ENCODE peak calls at places on chromosomes 11 and 22, in nine cellular contexts. One of them, this sample, is unnamed.

GRCh38 chr22:46528121-46528610 is 9.3 kb downstream of the CELSR1 start:
- DNase-seq in Peyer's patch: no peak
- DNase-seq in RWPE1: peak; percentile 83
- DNase-seq in stimulated activated CD8-positive, alpha-beta memory T cell treated with anti-CD3 and anti-CD28 coated beads, Interleukin-4, amount 100 ng/mL, for 4 hours: no peak
- DNase-seq in mucosa of descending colon: no peak
- DNase-seq in NCI-H446: no peak
- DNase-seq in nucleus accumbens: no peak
- DNase-seq in Kasumi-1: peak; percentile 96
- DNase-seq in aorta: no peak
- DNase-seq in this sample: no peak

GRCh38 chr11:82733444-82734119 is at the start of gene FAM181B:
- DNase-seq in NCI-H446: peak; percentile 94
- DNase-seq in nucleus accumbens: peak; percentile 81
- DNase-seq in RWPE1: peak; percentile 24
- DNase-seq in stimulated activated CD8-positive, alpha-beta memory T cell treated with anti-CD3 and anti-CD28 coated beads, Interleukin-4, amount 100 ng/mL, for 4 hours: no peak
- DNase-seq in aorta: peak; percentile 90
- DNase-seq in Peyer's patch: peak; percentile 63
- DNase-seq in Kasumi-1: peak; percentile 17
- DNase-seq in mucosa of descending colon: peak; percentile 55
- DNase-seq in this sample: peak; percentile 81

GRCh38 chr22:23779731-23780130 is 7.0 kb upstream of the SMARCB1 start:
- DNase-seq in Kasumi-1: no peak
- DNase-seq in RWPE1: no peak
- DNase-seq in nucleus accumbens: no peak
- DNase-seq in Peyer's patch: no peak
- DNase-seq in NCI-H446: no peak
- DNase-seq in mucosa of descending colon: no peak
- DNase-seq in stimulated activated CD8-positive, alpha-beta memory T cell treated with anti-CD3 and anti-CD28 coated beads, Interleukin-4, amount 100 ng/mL, for 4 hours: no peak
- DNase-seq in aorta: no peak
- DNase-seq in this sample: no peak

GRCh38 chr22:29702931-29703594 is 16.7 kb upstream of the CABP7 start:
- DNase-seq in RWPE1: no peak
- DNase-seq in aorta: no peak
- DNase-seq in mucosa of descending colon: no peak
- DNase-seq in NCI-H446: peak; percentile 43
- DNase-seq in Peyer's patch: no peak
- DNase-seq in nucleus accumbens: peak; percentile 34
- DNase-seq in stimulated activated CD8-positive, alpha-beta memory T cell treated with anti-CD3 and anti-CD28 coated beads, Interleukin-4, amount 100 ng/mL, for 4 hours: no peak
- DNase-seq in Kasumi-1: no peak
- DNase-seq in this sample: peak; percentile 33

GRCh38 chr22:41511521-41511968 is 32.7 kb downstream of the POLR3H start:
- DNase-seq in stimulated activated CD8-positive, alpha-beta memory T cell treated with anti-CD3 and anti-CD28 coated beads, Interleukin-4, amount 100 ng/mL, for 4 hours: no peak
- DNase-seq in RWPE1: no peak
- DNase-seq in NCI-H446: no peak
- DNase-seq in aorta: no peak
- DNase-seq in Kasumi-1: no peak
- DNase-seq in mucosa of descending colon: no peak
- DNase-seq in nucleus accumbens: no peak
- DNase-seq in Peyer's patch: no peak
- DNase-seq in this sample: no peak

GRCh38 chr11:116782728-116783127 is 5.1 kb downstream of the ZPR1 start:
- DNase-seq in Peyer's patch: no peak
- DNase-seq in nucleus accumbens: no peak
- DNase-seq in Kasumi-1: no peak
- DNase-seq in NCI-H446: no peak
- DNase-seq in stimulated activated CD8-positive, alpha-beta memory T cell treated with anti-CD3 and anti-CD28 coated beads, Interleukin-4, amount 100 ng/mL, for 4 hours: no peak
- DNase-seq in aorta: no peak
- DNase-seq in RWPE1: no peak
- DNase-seq in mucosa of descending colon: no peak
- DNase-seq in this sample: no peak

GRCh38 chr22:49993649-49994360 is 18.8 kb downstream of the IL17REL start:
- DNase-seq in Peyer's patch: peak; percentile 49
- DNase-seq in mucosa of descending colon: no peak
- DNase-seq in RWPE1: no peak
- DNase-seq in Kasumi-1: no peak
- DNase-seq in nucleus accumbens: no peak
- DNase-seq in stimulated activated CD8-positive, alpha-beta memory T cell treated with anti-CD3 and anti-CD28 coated beads, Interleukin-4, amount 100 ng/mL, for 4 hours: no peak
- DNase-seq in aorta: peak; percentile 52
- DNase-seq in NCI-H446: no peak
- DNase-seq in this sample: no peak

GRCh38 chr11:47960015-47960414 is 20.3 kb upstream of the PTPRJ start:
- DNase-seq in NCI-H446: no peak
- DNase-seq in stimulated activated CD8-positive, alpha-beta memory T cell treated with anti-CD3 and anti-CD28 coated beads, Interleukin-4, amount 100 ng/mL, for 4 hours: no peak
- DNase-seq in RWPE1: no peak
- DNase-seq in aorta: no peak
- DNase-seq in mucosa of descending colon: no peak
- DNase-seq in Peyer's patch: no peak
- DNase-seq in nucleus accumbens: no peak
- DNase-seq in Kasumi-1: no peak
- DNase-seq in this sample: no peak

GRCh38 chr22:47001288-47001687 is 238.8 kb downstream of the TBC1D22A start:
- DNase-seq in Kasumi-1: no peak
- DNase-seq in NCI-H446: no peak
- DNase-seq in aorta: no peak
- DNase-seq in mucosa of descending colon: no peak
- DNase-seq in nucleus accumbens: no peak
- DNase-seq in RWPE1: no peak
- DNase-seq in stimulated activated CD8-positive, alpha-beta memory T cell treated with anti-CD3 and anti-CD28 coated beads, Interleukin-4, amount 100 ng/mL, for 4 hours: no peak
- DNase-seq in Peyer's patch: no peak
- DNase-seq in this sample: no peak

GRCh38 chr11:17752144-17752543 is 17.6 kb downstream of the KCNC1 start:
- DNase-seq in NCI-H446: no peak
- DNase-seq in aorta: peak; percentile 60
- DNase-seq in Kasumi-1: no peak
- DNase-seq in mucosa of descending colon: peak; percentile 5
- DNase-seq in nucleus accumbens: no peak
- DNase-seq in RWPE1: no peak
- DNase-seq in stimulated activated CD8-positive, alpha-beta memory T cell treated with anti-CD3 and anti-CD28 coated beads, Interleukin-4, amount 100 ng/mL, for 4 hours: no peak
- DNase-seq in Peyer's patch: peak; percentile 14
- DNase-seq in this sample: peak; percentile 30

GRCh38 chr11:115895594-115895993 is 391.4 kb upstream of the CADM1 start:
- DNase-seq in aorta: no peak
- DNase-seq in NCI-H446: no peak
- DNase-seq in RWPE1: no peak
- DNase-seq in Kasumi-1: no peak
- DNase-seq in mucosa of descending colon: no peak
- DNase-seq in stimulated activated CD8-positive, alpha-beta memory T cell treated with anti-CD3 and anti-CD28 coated beads, Interleukin-4, amount 100 ng/mL, for 4 hours: no peak
- DNase-seq in Peyer's patch: no peak
- DNase-seq in nucleus accumbens: no peak
- DNase-seq in this sample: no peak

GRCh38 chr11:67240575-67241389 is 25.5 kb upstream of the GRK2 start:
- DNase-seq in aorta: peak; percentile 87
- DNase-seq in Peyer's patch: peak; percentile 72
- DNase-seq in mucosa of descending colon: peak; percentile 83
- DNase-seq in NCI-H446: peak; percentile 29
- DNase-seq in RWPE1: peak; percentile 73
- DNase-seq in Kasumi-1: peak; percentile 51
- DNase-seq in stimulated activated CD8-positive, alpha-beta memory T cell treated with anti-CD3 and anti-CD28 coated beads, Interleukin-4, amount 100 ng/mL, for 4 hours: peak; percentile 62
- DNase-seq in nucleus accumbens: peak; percentile 31
- DNase-seq in this sample: peak; percentile 51

GRCh38 chr11:6427516-6427915 is 8.6 kb upstream of the APBB1 start:
- DNase-seq in nucleus accumbens: no peak
- DNase-seq in NCI-H446: no peak
- DNase-seq in RWPE1: no peak
- DNase-seq in stimulated activated CD8-positive, alpha-beta memory T cell treated with anti-CD3 and anti-CD28 coated beads, Interleukin-4, amount 100 ng/mL, for 4 hours: no peak
- DNase-seq in Peyer's patch: no peak
- DNase-seq in mucosa of descending colon: no peak
- DNase-seq in aorta: no peak
- DNase-seq in Kasumi-1: no peak
- DNase-seq in this sample: no peak

GRCh38 chr11:111937461-111937769 is 272 bp downstream of the DIXDC1 start:
- DNase-seq in stimulated activated CD8-positive, alpha-beta memory T cell treated with anti-CD3 and anti-CD28 coated beads, Interleukin-4, amount 100 ng/mL, for 4 hours: no peak
- DNase-seq in mucosa of descending colon: no peak
- DNase-seq in Peyer's patch: no peak
- DNase-seq in aorta: no peak
- DNase-seq in Kasumi-1: no peak
- DNase-seq in NCI-H446: no peak
- DNase-seq in RWPE1: no peak
- DNase-seq in nucleus accumbens: no peak
- DNase-seq in this sample: no peak

GRCh38 chr11:68014157-68014965 is 4.2 kb downstream of the ALDH3B1 start:
- DNase-seq in aorta: peak; percentile 83
- DNase-seq in Peyer's patch: peak; percentile 81
- DNase-seq in Kasumi-1: peak; percentile 15
- DNase-seq in stimulated activated CD8-positive, alpha-beta memory T cell treated with anti-CD3 and anti-CD28 coated beads, Interleukin-4, amount 100 ng/mL, for 4 hours: no peak
- DNase-seq in nucleus accumbens: no peak
- DNase-seq in RWPE1: peak; percentile 82
- DNase-seq in NCI-H446: no peak
- DNase-seq in mucosa of descending colon: peak; percentile 83
- DNase-seq in this sample: no peak

GRCh38 chr22:19287889-19288288 is 3.6 kb downstream of the CLTCL1 start:
- DNase-seq in aorta: no peak
- DNase-seq in nucleus accumbens: no peak
- DNase-seq in stimulated activated CD8-positive, alpha-beta memory T cell treated with anti-CD3 and anti-CD28 coated beads, Interleukin-4, amount 100 ng/mL, for 4 hours: no peak
- DNase-seq in Kasumi-1: no peak
- DNase-seq in NCI-H446: no peak
- DNase-seq in RWPE1: no peak
- DNase-seq in mucosa of descending colon: no peak
- DNase-seq in Peyer's patch: no peak
- DNase-seq in this sample: no peak

GRCh38 chr11:113732092-113732491 is 26.0 kb upstream of the TMPRSS5 start:
- DNase-seq in nucleus accumbens: no peak
- DNase-seq in RWPE1: no peak
- DNase-seq in Peyer's patch: no peak
- DNase-seq in NCI-H446: no peak
- DNase-seq in Kasumi-1: no peak
- DNase-seq in aorta: no peak
- DNase-seq in mucosa of descending colon: no peak
- DNase-seq in stimulated activated CD8-positive, alpha-beta memory T cell treated with anti-CD3 and anti-CD28 coated beads, Interleukin-4, amount 100 ng/mL, for 4 hours: no peak
- DNase-seq in this sample: no peak

GRCh38 chr11:34940026-34940677 is 23.7 kb downstream of the PDHX start:
- DNase-seq in nucleus accumbens: no peak
- DNase-seq in Kasumi-1: no peak
- DNase-seq in stimulated activated CD8-positive, alpha-beta memory T cell treated with anti-CD3 and anti-CD28 coated beads, Interleukin-4, amount 100 ng/mL, for 4 hours: no peak
- DNase-seq in NCI-H446: no peak
- DNase-seq in mucosa of descending colon: no peak
- DNase-seq in Peyer's patch: no peak
- DNase-seq in aorta: no peak
- DNase-seq in RWPE1: no peak
- DNase-seq in this sample: no peak

GRCh38 chr22:26800858-26801257 is 143.5 kb downstream of the MIAT start:
- DNase-seq in nucleus accumbens: no peak
- DNase-seq in RWPE1: no peak
- DNase-seq in mucosa of descending colon: no peak
- DNase-seq in stimulated activated CD8-positive, alpha-beta memory T cell treated with anti-CD3 and anti-CD28 coated beads, Interleukin-4, amount 100 ng/mL, for 4 hours: no peak
- DNase-seq in aorta: no peak
- DNase-seq in Kasumi-1: no peak
- DNase-seq in Peyer's patch: no peak
- DNase-seq in NCI-H446: no peak
- DNase-seq in this sample: no peak

GRCh38 chr11:68892576-68892975 is 11.1 kb downstream of the MRPL21 start:
- DNase-seq in stimulated activated CD8-positive, alpha-beta memory T cell treated with anti-CD3 and anti-CD28 coated beads, Interleukin-4, amount 100 ng/mL, for 4 hours: no peak
- DNase-seq in Kasumi-1: no peak
- DNase-seq in NCI-H446: no peak
- DNase-seq in nucleus accumbens: no peak
- DNase-seq in aorta: no peak
- DNase-seq in RWPE1: no peak
- DNase-seq in mucosa of descending colon: no peak
- DNase-seq in Peyer's patch: no peak
- DNase-seq in this sample: no peak

GRCh38 chr11:1652778-1653540 is 23.4 kb downstream of the KRTAP5-5 start:
- DNase-seq in NCI-H446: peak; percentile 62
- DNase-seq in Peyer's patch: peak; percentile 82
- DNase-seq in nucleus accumbens: peak; percentile 77
- DNase-seq in aorta: peak; percentile 94
- DNase-seq in stimulated activated CD8-positive, alpha-beta memory T cell treated with anti-CD3 and anti-CD28 coated beads, Interleukin-4, amount 100 ng/mL, for 4 hours: peak; percentile 28
- DNase-seq in Kasumi-1: peak; percentile 31
- DNase-seq in mucosa of descending colon: peak; percentile 77
- DNase-seq in RWPE1: peak; percentile 77
- DNase-seq in this sample: peak; percentile 37

GRCh38 chr22:24587948-24588347 is 4.9 kb downstream of the LRRC75B start:
- DNase-seq in mucosa of descending colon: no peak
- DNase-seq in aorta: no peak
- DNase-seq in Kasumi-1: no peak
- DNase-seq in nucleus accumbens: no peak
- DNase-seq in NCI-H446: no peak
- DNase-seq in Peyer's patch: no peak
- DNase-seq in stimulated activated CD8-positive, alpha-beta memory T cell treated with anti-CD3 and anti-CD28 coated beads, Interleukin-4, amount 100 ng/mL, for 4 hours: no peak
- DNase-seq in RWPE1: no peak
- DNase-seq in this sample: no peak

GRCh38 chr22:45007247-45007945 is 2.4 kb downstream of the PHF21B start:
- DNase-seq in Peyer's patch: no peak
- DNase-seq in NCI-H446: no peak
- DNase-seq in aorta: no peak
- DNase-seq in nucleus accumbens: peak; percentile 71
- DNase-seq in RWPE1: no peak
- DNase-seq in Kasumi-1: no peak
- DNase-seq in stimulated activated CD8-positive, alpha-beta memory T cell treated with anti-CD3 and anti-CD28 coated beads, Interleukin-4, amount 100 ng/mL, for 4 hours: no peak
- DNase-seq in mucosa of descending colon: no peak
- DNase-seq in this sample: peak; percentile 27

GRCh38 chr11:120335596-120335927 is 651 bp upstream of the ARHGEF12 start:
- DNase-seq in NCI-H446: peak; percentile 57
- DNase-seq in RWPE1: peak; percentile 25
- DNase-seq in stimulated activated CD8-positive, alpha-beta memory T cell treated with anti-CD3 and anti-CD28 coated beads, Interleukin-4, amount 100 ng/mL, for 4 hours: no peak
- DNase-seq in Peyer's patch: no peak
- DNase-seq in nucleus accumbens: no peak
- DNase-seq in Kasumi-1: peak; percentile 39
- DNase-seq in aorta: no peak
- DNase-seq in mucosa of descending colon: no peak
- DNase-seq in this sample: no peak

GRCh38 chr11:102560555-102561011 is 30.0 kb upstream of the MMP7 start:
- DNase-seq in mucosa of descending colon: no peak
- DNase-seq in RWPE1: peak; percentile 8
- DNase-seq in Peyer's patch: no peak
- DNase-seq in Kasumi-1: peak; percentile 73
- DNase-seq in aorta: no peak
- DNase-seq in NCI-H446: no peak
- DNase-seq in stimulated activated CD8-positive, alpha-beta memory T cell treated with anti-CD3 and anti-CD28 coated beads, Interleukin-4, amount 100 ng/mL, for 4 hours: no peak
- DNase-seq in nucleus accumbens: no peak
- DNase-seq in this sample: no peak